ENCODE peak calls at places on chromosomes 3 and 15, in five cellular contexts. K, S, T, G and V are unnamed samples.

GRCh38 chr3:40476478-40477470 is at the start of gene ZNF619:
- DNase-seq in S (peak), G (peak), T (peak), K (peak), V (peak)

GRCh38 chr15:58065011-58065444 is 483 bp downstream of the ALDH1A2 start:
- DNase-seq in S (no peak), K (no peak), G (peak), T (no peak), V (no peak)

GRCh38 chr15:47685141-47685870 is 32.0 kb upstream of the SEMA6D start:
- DNase-seq in G (no peak), K (no peak), T (peak), S (peak), V (no peak)

GRCh38 chr15:69727257-69727924 is 274.8 kb downstream of the RPLP1 start:
- DNase-seq in S (no peak), K (no peak), G (no peak), T (no peak), V (no peak)

GRCh38 chr3:151403246-151403645 is 18.7 kb upstream of the P2RY12 start:
- DNase-seq in K (no peak), S (peak), T (peak), G (no peak), V (no peak)

GRCh38 chr3:4907050-4907449 is 72.2 kb upstream of the BHLHE40 start:
- DNase-seq in K (no peak), S (no peak), G (no peak), T (no peak), V (no peak)

GRCh38 chr15:84001037-84001436 is 234.5 kb upstream of the GOLGA6L4 start:
- DNase-seq in T (no peak), S (no peak), G (no peak), K (no peak), V (no peak)

GRCh38 chr3:160193644-160194192 is 31.5 kb upstream of the C3orf80 start:
- DNase-seq in S (no peak), G (no peak), T (no peak), K (no peak), V (no peak)

GRCh38 chr3:31132132-31132769 is 237.8 kb upstream of the GADL1 start:
- DNase-seq in K (no peak), T (peak), S (peak), G (no peak), V (no peak)

GRCh38 chr15:85579957-85580694 is 199.7 kb downstream of the AKAP13 start:
- DNase-seq in T (no peak), K (no peak), S (no peak), G (peak), V (no peak)
- TF ChIP-seq CTCF in T (no peak), K (no peak), S (no peak), G (no peak), V (no peak)

GRCh38 chr3:89049119-89049518 is 58.3 kb upstream of the EPHA3 start:
- DNase-seq in G (no peak), T (no peak), K (no peak), S (no peak), V (no peak)
- TF ChIP-seq CTCF in G (no peak), T (peak), K (no peak), S (peak), V (no peak)

GRCh38 chr15:89416339-89417183 is 79.8 kb downstream of the RHCG start:
- DNase-seq in S (no peak), K (peak), G (no peak), T (no peak), V (peak)
- TF ChIP-seq CTCF in S (peak), K (peak), G (peak), T (peak), V (peak)

DNA sequence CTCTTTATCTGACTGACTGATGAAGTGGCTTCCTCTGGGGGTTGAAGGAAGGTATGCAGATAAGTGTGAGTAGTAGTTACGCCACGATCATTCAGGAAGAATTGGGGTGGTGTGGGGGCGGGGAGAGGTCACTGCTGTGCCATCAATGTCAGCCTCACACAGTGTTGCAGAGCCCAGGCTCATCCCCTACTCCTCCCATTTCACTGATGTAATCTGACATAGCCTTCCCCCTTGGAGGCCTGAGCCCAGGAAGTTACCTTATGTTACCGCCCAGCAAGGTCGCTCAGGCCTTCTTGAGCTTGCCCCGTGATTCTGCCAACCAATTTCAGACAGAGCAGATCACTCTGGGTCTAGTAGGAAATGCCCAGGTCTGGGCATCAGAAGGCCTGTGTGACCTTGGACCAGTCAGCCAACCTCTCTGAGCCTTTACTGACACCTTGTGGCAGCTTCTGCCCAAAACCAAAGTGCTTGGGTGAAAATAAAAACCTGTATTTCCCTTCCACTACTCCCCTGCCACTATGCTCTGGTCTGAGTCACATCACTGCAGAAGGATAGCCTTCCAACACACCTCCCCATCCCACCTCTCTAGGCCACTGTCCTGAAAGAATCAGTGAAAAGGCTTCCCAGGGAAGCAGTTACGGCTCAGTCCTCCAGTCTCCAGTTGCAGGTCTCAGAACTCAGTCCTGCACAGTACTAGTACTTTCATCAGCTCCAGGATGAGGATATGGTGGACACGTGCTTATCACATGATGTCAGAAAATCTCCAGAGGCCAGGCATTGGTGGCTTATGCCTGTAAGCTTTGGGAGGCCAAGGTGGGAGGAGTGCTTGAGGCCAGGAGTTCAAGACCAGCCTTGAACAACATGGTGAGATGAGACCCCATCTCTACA is 28.1 kb upstream of the INSYN1 start:
- DNase-seq in K (no peak), T (no peak), G (no peak), S (no peak), V (no peak)
- TF ChIP-seq CTCF in K (no peak), T (peak), G (no peak), S (peak), V (no peak)

GRCh38 chr15:56953790-56954189 is 35.3 kb downstream of the TCF12 start:
- DNase-seq in G (no peak), K (no peak), S (no peak), T (no peak), V (no peak)
- TF ChIP-seq CTCF in G (no peak), K (no peak), S (no peak), T (no peak), V (no peak)

GRCh38 chr3:136546718-136547117 is 205.5 kb downstream of the STAG1 start:
- DNase-seq in T (no peak), G (no peak), K (no peak), S (no peak), V (no peak)
- TF ChIP-seq CTCF in T (no peak), G (no peak), K (peak), S (no peak), V (peak)

GRCh38 chr3:168088106-168088722 is 7.5 kb downstream of the GOLIM4 start:
- DNase-seq in T (no peak), S (no peak), G (no peak), K (no peak), V (no peak)
- TF ChIP-seq CTCF in T (peak), S (peak), G (no peak), K (no peak), V (peak)